ENCODE peak calls at places on chromosomes 4 and X, in seven cellular contexts. F is astrocyte of the cerebellum; G is neural crest cell; C is endothelial cell; O is Caco-2; K is AG09309; V is CD4-positive, alpha-beta T cell. J is an unnamed sample.

GRCh38 chrX:30864383-30864785 is 24.7 kb downstream of the TAB3 start:
- DNase-seq in K (no peak), G (no peak), V (no peak), F (no peak), O (no peak), C (no peak), J (no peak)

GRCh38 chr4:26311633-26312032 is 9.2 kb upstream of the RBPJ start:
- DNase-seq in C (no peak), O (no peak), G (no peak), V (no peak), F (no peak), K (no peak), J (no peak)

GRCh38 chr4:55079451-55080173 is 45.8 kb downstream of the KDR start:
- DNase-seq in G (no peak), O (no peak), V (no peak), C (no peak), F (no peak), K (no peak), J (no peak)

GRCh38 chr4:8939160-8939855 is 67.7 kb upstream of the HMX1 start:
- DNase-seq in G (no peak), C (no peak), F (no peak), K (no peak), V (no peak), O (no peak), J (no peak)

GRCh38 chr4:27176400-27176799 is 315.8 kb downstream of the STIM2 start:
- DNase-seq in F (peak), O (peak), C (peak), G (no peak), V (no peak), K (peak), J (peak)

GRCh38 chrX:39689374-39690104 is 408.2 kb downstream of the BCOR start:
- DNase-seq in V (no peak), O (no peak), F (no peak), G (peak), C (peak), K (no peak), J (no peak)

GRCh38 chr4:147076728-147077127 is 131.1 kb upstream of the TTC29 start:
- DNase-seq in O (no peak), C (no peak), K (no peak), G (no peak), V (no peak), F (no peak), J (no peak)

GRCh38 chr4:107999932-108000539 is 10.3 kb downstream of the HADH start:
- DNase-seq in V (no peak), K (no peak), C (no peak), F (no peak), O (no peak), G (no peak), J (no peak)

GRCh38 chr4:150251752-150252190 is 173.5 kb downstream of the DCLK2 start:
- DNase-seq in G (no peak), C (peak), O (no peak), V (no peak), F (no peak), K (no peak), J (no peak)

GRCh38 chrX:107894038-107894437 is 68.4 kb downstream of the MID2 start:
- DNase-seq in G (peak), C (peak), V (no peak), O (no peak), K (no peak), F (peak), J (no peak)

GRCh38 chrX:13646154-13646549 is 6.8 kb upstream of the TCEANC start:
- DNase-seq in K (no peak), F (no peak), O (peak), V (peak), G (peak), C (peak), J (peak)

GRCh38 chrX:13219990-13220764 is 99.7 kb downstream of the ATXN3L start:
- DNase-seq in F (no peak), G (no peak), V (no peak), K (no peak), O (no peak), C (no peak), J (no peak)

GRCh38 chrX:130772313-130773140 is 130.5 kb downstream of the ENOX2 start:
- DNase-seq in F (peak), C (no peak), O (no peak), K (peak), V (no peak), G (no peak), J (peak)

GRCh38 chr4:35939746-35940145 is 304.6 kb downstream of the ARAP2 start:
- DNase-seq in G (no peak), C (no peak), V (no peak), F (no peak), O (no peak), K (no peak), J (no peak)

GRCh38 chr4:126647756-126648396 is 984.9 kb upstream of the INTU start:
- DNase-seq in C (no peak), F (peak), G (no peak), O (no peak), V (no peak), K (no peak), J (peak)

GRCh38 chr4:23728393-23728792 is 161.5 kb downstream of the PPARGC1A start:
- DNase-seq in O (no peak), G (no peak), F (peak), K (peak), C (no peak), V (no peak), J (peak)

GRCh38 chr4:183870997-183871396 is 34.1 kb upstream of the STOX2 start:
- DNase-seq in K (no peak), O (no peak), F (no peak), C (no peak), V (no peak), G (no peak), J (no peak)

GRCh38 chrX:50913520-50913919 is 3.0 kb downstream of the BMP15 start:
- DNase-seq in O (no peak), G (no peak), V (no peak), F (no peak), K (no peak), C (no peak), J (no peak)

GRCh38 chrX:102964941-102965340 is 27.9 kb downstream of the RAB40AL start:
- DNase-seq in F (no peak), O (no peak), C (no peak), V (no peak), K (no peak), G (no peak), J (no peak)

GRCh38 chr4:2673157-2673556 is 83.0 kb downstream of the TNIP2 start:
- DNase-seq in O (no peak), F (no peak), G (no peak), V (no peak), C (no peak), K (no peak), J (no peak)

GRCh38 chr4:73573794-73574528 is 46.3 kb downstream of the RASSF6 start:
- DNase-seq in C (peak), K (peak), F (peak), V (no peak), G (peak), O (peak), J (peak)

GRCh38 chr4:148059617-148060180 is 327.8 kb downstream of the ARHGAP10 start:
- DNase-seq in K (no peak), F (no peak), O (no peak), V (no peak), C (no peak), G (no peak), J (no peak)

GRCh38 chr4:168057412-168057811 is 34.9 kb upstream of the ANXA10 start:
- DNase-seq in F (no peak), C (no peak), V (no peak), G (no peak), O (no peak), K (no peak), J (no peak)

GRCh38 chr4:6621556-6621927 is 18.9 kb upstream of the MRFAP1 start:
- DNase-seq in F (no peak), G (no peak), K (no peak), O (no peak), C (no peak), V (no peak), J (no peak)

GRCh38 chr4:174120446-174121142 is 162.9 kb downstream of the FBXO8 start:
- DNase-seq in C (peak), G (peak), K (peak), V (no peak), O (peak), F (peak), J (peak)

GRCh38 chr4:13546855-13547562 is 2.7 kb upstream of the NKX3-2 start:
- DNase-seq in K (no peak), V (no peak), F (no peak), O (no peak), G (peak), C (peak), J (no peak)

GRCh38 chrX:102517331-102517730 is 792 bp upstream of the TMSB15A start:
- DNase-seq in V (no peak), C (no peak), K (no peak), G (no peak), F (no peak), O (no peak), J (no peak)

GRCh38 chr4:36332782-36333131 is 51.3 kb downstream of the DTHD1 start:
- DNase-seq in G (no peak), V (no peak), C (no peak), F (no peak), K (no peak), O (no peak), J (no peak)

GRCh38 chr4:2339458-2340271 is 77.8 kb upstream of the MXD4 start:
- DNase-seq in F (no peak), G (no peak), O (no peak), C (peak), V (no peak), K (no peak), J (no peak)

GRCh38 chr4:7868892-7869471 is 70.7 kb downstream of the AFAP1 start:
- DNase-seq in G (no peak), O (no peak), K (no peak), C (no peak), F (no peak), V (no peak), J (no peak)
- TF ChIP-seq CTCF in G (no peak), O (no peak), K (no peak), C (no peak), F (no peak), V (peak), J (no peak)

DNA sequence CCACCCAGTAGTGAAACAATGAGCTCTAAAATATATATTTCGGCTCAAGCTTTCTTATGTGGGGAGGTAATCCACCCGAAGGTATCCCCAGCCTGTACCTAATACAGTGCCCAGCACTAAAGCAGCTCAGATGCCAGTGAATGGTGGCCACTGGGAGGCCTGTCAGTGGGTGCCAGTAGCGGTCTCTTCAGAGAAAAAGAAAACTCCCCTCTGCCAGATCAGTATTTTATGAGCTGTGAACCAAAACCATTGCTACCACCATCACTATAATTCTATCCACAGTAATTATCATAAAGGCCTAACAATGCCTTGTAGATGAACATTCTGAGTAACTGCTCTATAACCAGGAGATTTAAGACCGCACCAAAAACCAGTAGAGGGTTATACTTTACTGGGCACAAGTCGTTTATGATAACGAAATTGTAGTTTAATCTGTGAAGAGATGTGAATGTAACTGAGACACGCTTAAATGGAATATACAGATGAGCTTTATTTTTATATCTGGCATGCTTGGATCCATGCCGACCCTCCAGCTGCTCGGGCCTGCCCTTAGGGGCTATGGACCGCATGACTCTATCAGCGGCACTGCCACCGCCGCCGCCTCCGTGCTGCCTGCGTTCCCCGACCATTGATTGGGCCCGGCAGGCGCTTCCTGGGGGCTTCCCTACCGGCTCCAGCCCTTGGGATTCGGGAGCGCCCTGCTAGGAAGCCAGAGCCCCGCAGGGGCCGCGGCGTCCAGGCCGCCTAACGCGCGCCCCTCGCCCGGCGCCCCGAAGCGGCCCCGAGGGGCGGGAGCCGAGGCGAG is 586 bp upstream of the NFKB1 start:
- DNase-seq in F (no peak), K (no peak), O (no peak), V (no peak), G (peak), C (no peak), J (peak)
- TF ChIP-seq CTCF in F (peak), K (peak), O (no peak), V (no peak), G (no peak), C (no peak), J (peak)

DNA sequence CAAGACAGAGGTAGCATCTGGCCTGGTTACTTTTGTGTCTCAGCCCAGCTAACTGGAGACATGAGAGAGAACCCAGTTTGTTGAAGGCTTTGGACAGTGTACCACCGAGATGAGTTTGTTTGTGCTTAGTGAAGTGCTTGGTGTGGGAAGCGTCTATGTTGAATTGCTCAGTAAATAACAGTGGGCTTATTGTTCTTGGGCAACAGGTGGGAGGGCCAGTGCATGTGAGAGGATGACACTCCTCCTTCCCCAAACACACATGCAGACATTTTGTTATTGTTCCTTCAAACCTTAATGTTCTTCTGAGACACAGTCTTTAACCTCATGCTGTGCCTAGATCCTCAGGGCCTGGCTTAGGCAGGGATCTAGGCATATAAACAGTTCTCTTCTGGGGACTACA is 39.7 kb downstream of the MSN start:
- DNase-seq in C (no peak), K (no peak), O (no peak), V (no peak), G (no peak), F (no peak), J (no peak)
- TF ChIP-seq CTCF in C (no peak), K (no peak), O (no peak), V (no peak), G (no peak), F (no peak), J (no peak)

GRCh38 chrX:104151037-104151436 is 5.8 kb downstream of the SLC25A53 start:
- DNase-seq in V (no peak), G (no peak), F (no peak), C (no peak), O (no peak), K (no peak), J (no peak)

GRCh38 chrX:104156630-104157529 is at the start of gene SLC25A53:
- DNase-seq in G (peak), K (peak), F (peak), V (peak), O (peak), C (peak), J (peak)
- TF ChIP-seq CTCF in G (no peak), K (no peak), F (no peak), V (no peak), O (no peak), C (no peak), J (no peak)

DNA sequence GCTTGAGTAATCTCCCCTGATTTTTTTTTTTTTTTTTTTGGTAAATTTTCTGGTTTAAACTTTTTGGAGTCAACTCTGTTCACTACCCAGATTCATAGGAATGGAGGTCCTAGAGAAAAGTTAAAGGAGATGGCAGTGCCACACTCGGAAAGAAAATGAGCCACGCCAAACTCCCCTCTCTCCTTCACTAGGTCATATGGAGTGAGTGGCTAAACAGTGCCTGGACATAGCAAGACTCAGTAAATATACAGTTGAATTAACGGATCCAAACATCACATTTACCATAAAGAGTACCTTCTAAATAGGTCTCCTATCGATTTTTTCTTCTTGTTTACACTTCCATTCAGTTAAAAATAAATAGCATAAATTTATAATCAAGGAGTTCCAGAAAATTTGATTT is 13.6 kb upstream of the AMTN start:
- DNase-seq in G (no peak), O (no peak), F (no peak), V (no peak), C (no peak), K (no peak), J (no peak)
- TF ChIP-seq CTCF in G (no peak), O (no peak), F (no peak), V (no peak), C (no peak), K (no peak), J (no peak)

DNA sequence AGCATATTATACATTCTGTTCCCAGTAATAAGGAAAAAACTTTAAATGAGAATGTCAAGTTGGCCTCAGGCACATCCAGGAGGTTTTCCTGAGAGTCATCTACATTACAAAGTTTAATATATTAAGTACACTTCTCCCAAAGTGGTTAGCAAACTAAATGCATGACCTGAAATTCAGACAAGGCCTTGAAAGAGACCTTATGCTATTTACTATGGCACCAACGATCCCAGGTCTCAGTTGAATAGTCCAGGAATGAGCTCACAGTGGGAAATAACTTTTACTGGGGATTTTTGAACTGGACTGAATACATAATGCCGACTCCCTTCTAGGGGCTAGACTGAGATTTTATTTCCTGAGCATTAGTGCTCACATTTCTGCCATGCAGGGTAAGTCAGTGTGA is 1577.5 kb upstream of the PCDH7 start:
- DNase-seq in O (no peak), K (no peak), F (no peak), C (no peak), G (no peak), V (no peak), J (no peak)
- TF ChIP-seq CTCF in O (no peak), K (no peak), F (no peak), C (no peak), G (no peak), V (no peak), J (no peak)

GRCh38 chr4:142984871-142985585 is 138.9 kb upstream of the INPP4B start:
- DNase-seq in V (no peak), F (peak), C (no peak), O (no peak), G (no peak), K (no peak), J (no peak)
- TF ChIP-seq CTCF in V (no peak), F (peak), C (no peak), O (peak), G (peak), K (peak), J (peak)

GRCh38 chr4:140754918-140755810 is 1.0 kb downstream of the TBC1D9 start:
- DNase-seq in F (no peak), G (no peak), K (no peak), O (no peak), V (no peak), C (no peak), J (no peak)

GRCh38 chr4:140755811-140756291 is 334 bp downstream of the TBC1D9 start:
- DNase-seq in O (peak), V (no peak), K (no peak), F (no peak), C (peak), G (peak), J (no peak)

GRCh38 chr4:140752669-140753068 is 3.5 kb downstream of the TBC1D9 start:
- DNase-seq in G (no peak), F (no peak), V (no peak), O (no peak), C (no peak), K (no peak), J (no peak)

GRCh38 chr4:140757220-140757607 is 1.0 kb upstream of the TBC1D9 start:
- DNase-seq in O (no peak), G (no peak), V (no peak), C (no peak), K (no peak), F (no peak), J (no peak)

DNA sequence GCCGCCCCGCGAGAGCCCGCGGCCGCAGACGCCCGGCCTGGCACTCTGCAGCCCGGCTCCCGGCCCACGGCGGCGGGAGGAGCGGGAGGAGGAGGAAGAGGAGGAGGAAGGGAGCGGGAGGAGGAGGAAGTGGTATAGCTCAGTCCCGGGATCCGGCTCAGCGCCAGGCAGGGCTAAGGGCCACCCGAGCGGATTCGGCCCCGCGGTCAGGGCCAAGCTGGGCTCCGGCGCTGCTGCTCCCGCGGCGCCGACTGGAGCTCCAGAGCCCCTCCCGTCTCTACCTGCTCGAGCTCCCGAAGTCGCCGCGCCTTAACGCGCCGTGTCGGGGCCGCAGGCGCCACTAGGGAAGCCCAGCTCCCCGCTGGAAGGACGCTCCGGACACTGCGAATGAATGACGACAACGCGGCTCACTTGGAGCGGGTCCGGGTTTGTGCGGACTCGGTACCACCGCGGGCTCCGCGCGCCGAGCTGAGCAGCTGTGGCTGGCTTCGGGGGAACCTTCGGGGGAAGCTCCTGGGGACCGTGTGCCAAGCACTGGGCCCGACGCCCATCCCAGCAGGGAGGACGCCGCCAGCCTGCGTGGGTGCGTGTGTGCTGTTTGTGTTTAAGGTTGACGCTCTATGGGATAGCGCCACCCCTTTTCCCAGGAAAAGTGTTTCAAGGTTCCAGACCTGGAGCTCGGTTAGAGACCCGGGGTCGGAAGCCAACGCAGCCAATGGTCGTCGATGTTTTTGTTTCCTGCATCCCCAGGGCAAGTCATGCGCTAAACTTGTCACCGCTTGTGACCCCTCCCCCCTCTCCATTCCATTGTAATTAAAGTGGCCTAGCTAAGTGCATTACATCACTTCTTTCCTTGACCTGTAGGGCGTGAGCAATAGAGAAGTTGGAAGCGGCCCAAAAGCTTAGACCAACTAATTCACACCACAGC is at the start of gene TBC1D9:
- DNase-seq in F (peak), K (peak), C (peak), V (no peak), O (peak), G (peak), J (no peak)
- TF ChIP-seq CTCF in F (no peak), K (no peak), C (no peak), V (no peak), O (no peak), G (no peak), J (no peak)